ENCODE peak calls at places on chromosomes 2 and 18, in four cellular contexts. V is psoas muscle, X is left lung, J is coronary artery. K is an unnamed sample.

GRCh38 chr18:12315911-12316310 is 7.9 kb downstream of the TUBB6 start:
- DNase-seq in V (no peak), X (no peak), J (peak; percentile 74), K (no peak)

GRCh38 chr2:138974651-138975050 is 194.5 kb upstream of the NXPH2 start:
- DNase-seq in X (no peak), J (no peak), V (no peak), K (no peak)

GRCh38 chr2:134586289-134586980 is 132.4 kb downstream of the TMEM163 start:
- DNase-seq in X (no peak), V (no peak), J (no peak), K (peak; percentile 63)

GRCh38 chr2:235756491-235756890 is 262.6 kb downstream of the AGAP1 start:
- DNase-seq in J (no peak), X (no peak), V (no peak), K (no peak)

GRCh38 chr2:185215497-185215896 is 523.1 kb upstream of the FSIP2 start:
- DNase-seq in V (no peak), J (no peak), X (no peak), K (no peak)

GRCh38 chr2:81324046-81324445 is 1019.5 kb upstream of the LRRTM1 start:
- DNase-seq in J (no peak), X (no peak), V (no peak), K (no peak)

GRCh38 chr2:26970244-26970927 is at the start of gene MAPRE3:
- DNase-seq in X (peak; percentile 81), V (peak; percentile 88), J (peak; percentile 84), K (peak; percentile 89)

GRCh38 chr2:225274751-225275150 is 124.8 kb upstream of the NYAP2 start:
- DNase-seq in J (no peak), X (no peak), V (no peak), K (no peak)

GRCh38 chr2:237205551-237205950 is 119.9 kb downstream of the COPS8 start:
- DNase-seq in J (no peak), V (no peak), X (no peak), K (no peak)

GRCh38 chr2:95021847-95022246 is 3.7 kb upstream of the MAL start:
- DNase-seq in V (no peak), J (no peak), X (no peak), K (no peak)

GRCh38 chr2:136137982-136138381 is 20.0 kb upstream of the CXCR4 start:
- DNase-seq in J (no peak), X (no peak), V (no peak), K (no peak)

GRCh38 chr2:132797551-132797950 is 127.5 kb upstream of the LYPD1 start:
- DNase-seq in V (no peak), J (no peak), X (no peak), K (no peak)

GRCh38 chr2:133177196-133177595 is 391.1 kb downstream of the NCKAP5 start:
- DNase-seq in J (no peak), X (no peak), V (no peak), K (no peak)

GRCh38 chr2:104872866-104873688 is 19.2 kb downstream of the POU3F3 start:
- DNase-seq in V (no peak), X (peak; percentile 61), J (no peak), K (peak; percentile 69)

GRCh38 chr2:203534486-203535077 is 519 bp downstream of the RAPH1 start:
- DNase-seq in J (no peak), X (peak; percentile 40), V (no peak), K (no peak)

GRCh38 chr2:190986221-190986953 is 27.6 kb downstream of the STAT1 start:
- DNase-seq in J (no peak), X (no peak), V (no peak), K (no peak)

GRCh38 chr2:185475868-185476267 is 262.7 kb upstream of the FSIP2 start:
- DNase-seq in V (no peak), X (no peak), J (no peak), K (no peak)

GRCh38 chr2:121588357-121588756 is 57.7 kb downstream of the RNU4ATAC start:
- DNase-seq in V (no peak), X (no peak), J (no peak), K (no peak)

GRCh38 chr2:196160101-196160500 is 11.3 kb downstream of the STK17B start:
- DNase-seq in X (peak; percentile 39), J (no peak), V (no peak), K (no peak)

GRCh38 chr2:64327510-64328414 is 126.2 kb upstream of the LGALSL start:
- DNase-seq in J (no peak), X (no peak), V (peak; percentile 63), K (peak; percentile 61)

GRCh38 chr2:98505991-98506664 is 61.5 kb downstream of the INPP4A start:
- DNase-seq in V (no peak), J (no peak), X (no peak), K (no peak)

GRCh38 chr2:98509542-98510321 is 65.1 kb downstream of the INPP4A start:
- DNase-seq in J (no peak), V (no peak), X (no peak), K (no peak)

GRCh38 chr2:98508690-98509054 is 64.0 kb downstream of the INPP4A start:
- DNase-seq in V (peak; percentile 76), J (no peak), X (peak; percentile 75), K (peak; percentile 74)

GRCh38 chr2:98507461-98507860 is 62.8 kb downstream of the INPP4A start:
- DNase-seq in V (no peak), J (no peak), X (no peak), K (no peak)

GRCh38 chr2:98507940-98508689 is 63.5 kb downstream of the INPP4A start:
- DNase-seq in J (no peak), V (peak; percentile 83), X (peak; percentile 72), K (peak; percentile 72)
- H3K27ac ChIP-seq in J (peak overlapping the region; percentile 14), V (no peak overlapping the region), X (peak overlapping the region; percentile 90), K (peak overlapping the region; percentile 76)

DNA sequence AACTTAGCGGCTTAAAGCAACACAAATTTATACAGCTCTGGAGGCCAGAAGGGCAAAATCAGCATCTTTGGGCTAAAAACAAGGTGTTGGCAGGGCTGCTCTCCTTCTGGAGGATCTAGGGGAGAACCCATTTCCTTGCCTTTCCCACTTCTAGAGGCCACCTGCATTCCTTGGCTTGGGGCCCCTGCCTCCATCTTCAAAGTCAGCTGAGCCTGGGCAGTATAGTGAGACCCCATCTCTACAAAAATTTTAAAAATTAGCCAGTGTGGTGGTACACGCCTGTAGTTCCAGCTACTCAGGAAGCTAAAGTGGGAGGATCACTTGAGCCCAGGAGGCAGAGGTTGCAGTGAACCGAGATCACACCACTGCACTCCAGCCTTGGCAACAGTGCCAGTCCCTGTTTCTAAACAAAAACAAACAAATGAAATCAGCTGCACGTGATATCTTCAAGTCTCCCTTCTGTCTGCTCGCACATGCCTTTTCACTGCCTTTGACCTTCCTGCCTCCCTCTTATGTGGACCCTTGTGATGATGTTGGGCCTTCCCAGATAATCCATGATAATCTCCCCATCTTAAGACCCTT is 200.6 kb downstream of the ZFP36L2 start:
- DNase-seq in J (no peak), X (no peak), V (no peak), K (no peak)
- H3K27ac ChIP-seq in J (no peak overlapping the region), X (no peak overlapping the region), V (no peak overlapping the region), K (no peak overlapping the region)

GRCh38 chr2:202373490-202373889 is 2.6 kb upstream of the BMPR2 start:
- DNase-seq in V (no peak), X (no peak), J (no peak), K (no peak)
- H3K27ac ChIP-seq in V (no peak overlapping the region), X (no peak overlapping the region), J (no peak overlapping the region), K (no peak overlapping the region)

GRCh38 chr2:174951746-174952145 is 53.4 kb downstream of the CHN1 start:
- DNase-seq in J (no peak), V (no peak), X (no peak), K (no peak)
- H3K27ac ChIP-seq in J (no peak overlapping the region), V (no peak overlapping the region), X (no peak overlapping the region), K (no peak overlapping the region)

DNA sequence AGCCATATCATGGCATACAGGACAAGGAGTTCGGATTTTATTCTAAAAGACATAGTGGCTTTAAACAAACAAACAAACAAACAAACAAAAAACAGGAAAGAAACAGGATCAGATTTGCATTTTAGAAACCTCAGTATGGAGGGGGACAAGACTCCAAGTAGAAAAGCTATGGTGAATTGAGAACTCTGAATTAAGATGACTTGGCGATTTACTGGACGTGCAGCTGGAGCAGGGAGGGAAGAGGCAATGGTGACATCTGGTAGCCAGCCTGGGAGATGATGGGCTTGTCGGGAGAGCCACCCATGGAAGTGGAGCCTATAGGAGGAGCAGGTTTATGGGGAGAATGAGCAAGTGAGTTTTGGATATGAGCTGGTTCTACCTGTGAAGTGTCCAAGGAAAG is 13.2 kb downstream of the CPLX4 start:
- DNase-seq in V (no peak), J (no peak), X (no peak), K (no peak)
- H3K27ac ChIP-seq in V (no peak overlapping the region), J (no peak overlapping the region), X (no peak overlapping the region), K (no peak overlapping the region)

GRCh38 chr2:127721311-127721977 is 20.1 kb downstream of the SFT2D3 start:
- DNase-seq in X (no peak), V (no peak), J (no peak), K (no peak)
- H3K27ac ChIP-seq in X (no peak overlapping the region), V (no peak overlapping the region), J (no peak overlapping the region), K (no peak overlapping the region)

DNA sequence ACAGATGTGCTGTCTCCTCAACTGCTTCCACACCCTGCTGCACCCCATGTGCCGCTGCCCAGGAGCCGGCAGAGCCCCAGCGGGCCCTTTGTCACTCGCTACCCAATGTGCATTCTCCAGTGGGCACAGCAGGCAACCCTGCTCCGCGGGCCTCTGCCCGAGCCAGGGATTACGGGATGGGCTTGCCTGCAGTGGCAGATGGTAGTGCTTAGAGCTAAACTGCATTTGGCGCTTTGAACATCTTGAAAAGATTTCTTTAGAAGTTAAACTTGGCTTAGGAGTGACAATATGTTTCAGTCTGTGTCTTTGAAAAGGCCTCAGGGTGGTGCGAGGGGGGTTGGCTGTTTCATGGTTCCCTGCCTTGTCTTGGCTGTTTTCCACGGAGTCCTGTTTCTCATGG is 84.0 kb upstream of the BOD1L2 start:
- DNase-seq in X (no peak), V (no peak), J (no peak), K (no peak)
- H3K27ac ChIP-seq in X (no peak overlapping the region), V (no peak overlapping the region), J (no peak overlapping the region), K (no peak overlapping the region)

DNA sequence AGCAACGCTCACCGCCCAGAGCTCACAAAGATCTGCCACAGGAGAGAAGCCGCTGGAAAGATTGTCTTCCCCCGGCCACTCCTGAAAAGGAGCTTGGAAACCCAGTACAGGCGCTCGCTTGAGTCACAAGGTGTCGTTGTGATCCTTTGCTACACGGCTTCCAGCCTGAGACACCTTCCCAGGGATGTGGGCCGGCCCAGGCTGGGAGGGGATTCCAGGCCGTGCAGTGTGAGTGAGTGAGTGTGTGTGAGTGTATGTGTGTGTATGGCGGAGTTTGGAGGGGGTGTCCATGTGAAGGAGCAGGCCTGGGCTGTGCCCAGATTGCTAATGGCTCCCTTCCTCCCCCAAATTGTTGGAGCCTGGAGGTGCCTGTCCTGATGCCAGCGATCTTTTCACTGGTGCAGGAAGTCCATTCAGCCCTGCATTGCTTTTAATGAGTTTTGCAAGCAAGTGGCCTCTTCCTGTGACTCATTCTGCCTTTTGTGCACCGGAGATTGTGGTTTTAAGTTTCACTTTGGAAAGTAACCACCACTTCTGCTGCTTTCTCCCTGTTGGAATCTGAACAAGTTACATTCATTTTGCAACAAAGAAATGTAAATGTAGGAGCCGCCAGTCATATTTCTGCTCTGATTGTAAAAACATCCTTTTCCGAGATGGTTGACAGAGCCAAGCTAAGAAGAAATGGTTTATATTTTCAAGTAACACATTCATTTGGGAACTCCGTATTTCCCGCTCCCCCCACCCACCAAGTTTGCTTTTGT is 83.7 kb downstream of the LPIN1 start:
- DNase-seq in V (peak; percentile 75), X (peak; percentile 81), J (peak; percentile 83), K (peak; percentile 73)
- H3K27ac ChIP-seq in V (peak overlapping the region; percentile 64), X (peak overlapping the region; percentile 81), J (peak overlapping the region; percentile 62), K (peak overlapping the region; percentile 86)

K was measured in lower lobe of right lung.